ENCODE peak calls at places on chromosomes 12 and 14, in four cellular contexts. One of them, this sample, is unnamed.

GRCh38 chr12:65925626-65926025 is 101.3 kb downstream of the HMGA2 start:
- DNase-seq in HuH-7.5: no peak
- DNase-seq in T-cell: no peak
- DNase-seq in stimulated activated CD4-positive, alpha-beta T cell treated with anti-CD3 and anti-CD28 coated beads, TNF-alpha, amount 100 ng/mL, for 1 hour: no peak
- DNase-seq in this sample: no peak

GRCh38 chr12:58629376-58629775 is 290.9 kb downstream of the LRIG3 start:
- DNase-seq in HuH-7.5: no peak
- DNase-seq in T-cell: no peak
- DNase-seq in stimulated activated CD4-positive, alpha-beta T cell treated with anti-CD3 and anti-CD28 coated beads, TNF-alpha, amount 100 ng/mL, for 1 hour: no peak
- DNase-seq in this sample: peak; percentile 3

GRCh38 chr12:16583991-16584745 is 21.8 kb downstream of the LMO3 start:
- DNase-seq in HuH-7.5: no peak
- DNase-seq in T-cell: no peak
- DNase-seq in stimulated activated CD4-positive, alpha-beta T cell treated with anti-CD3 and anti-CD28 coated beads, TNF-alpha, amount 100 ng/mL, for 1 hour: no peak
- DNase-seq in this sample: peak; percentile 5

GRCh38 chr14:68786491-68787234 is 6.2 kb downstream of the ZFP36L1 start:
- DNase-seq in HuH-7.5: no peak
- DNase-seq in T-cell: no peak
- DNase-seq in stimulated activated CD4-positive, alpha-beta T cell treated with anti-CD3 and anti-CD28 coated beads, TNF-alpha, amount 100 ng/mL, for 1 hour: no peak
- DNase-seq in this sample: peak; percentile 86

GRCh38 chr14:102212356-102212755 is 72.7 kb downstream of the WDR20 start:
- DNase-seq in HuH-7.5: no peak
- DNase-seq in T-cell: no peak
- DNase-seq in stimulated activated CD4-positive, alpha-beta T cell treated with anti-CD3 and anti-CD28 coated beads, TNF-alpha, amount 100 ng/mL, for 1 hour: no peak
- DNase-seq in this sample: no peak

GRCh38 chr14:58501214-58501816 is 73.8 kb downstream of the KIAA0586 start:
- DNase-seq in HuH-7.5: peak; percentile 18
- DNase-seq in T-cell: no peak
- DNase-seq in stimulated activated CD4-positive, alpha-beta T cell treated with anti-CD3 and anti-CD28 coated beads, TNF-alpha, amount 100 ng/mL, for 1 hour: no peak
- DNase-seq in this sample: peak; percentile 76

GRCh38 chr12:22874151-22874550 is 249.2 kb downstream of the ETNK1 start:
- DNase-seq in HuH-7.5: no peak
- DNase-seq in T-cell: no peak
- DNase-seq in stimulated activated CD4-positive, alpha-beta T cell treated with anti-CD3 and anti-CD28 coated beads, TNF-alpha, amount 100 ng/mL, for 1 hour: no peak
- DNase-seq in this sample: no peak

GRCh38 chr12:122078141-122079037 is at the start of gene MLXIP:
- DNase-seq in HuH-7.5: peak; percentile 87
- DNase-seq in T-cell: peak; percentile 78
- DNase-seq in stimulated activated CD4-positive, alpha-beta T cell treated with anti-CD3 and anti-CD28 coated beads, TNF-alpha, amount 100 ng/mL, for 1 hour: peak; percentile 85
- DNase-seq in this sample: peak; percentile 94

GRCh38 chr12:62215506-62215905 is 44.7 kb upstream of the USP15 start:
- DNase-seq in HuH-7.5: no peak
- DNase-seq in T-cell: no peak
- DNase-seq in stimulated activated CD4-positive, alpha-beta T cell treated with anti-CD3 and anti-CD28 coated beads, TNF-alpha, amount 100 ng/mL, for 1 hour: no peak
- DNase-seq in this sample: no peak

GRCh38 chr14:56224179-56224578 is 106.0 kb downstream of the PELI2 start:
- DNase-seq in HuH-7.5: no peak
- DNase-seq in T-cell: no peak
- DNase-seq in stimulated activated CD4-positive, alpha-beta T cell treated with anti-CD3 and anti-CD28 coated beads, TNF-alpha, amount 100 ng/mL, for 1 hour: no peak
- DNase-seq in this sample: no peak

GRCh38 chr12:12561305-12562015 is 1.2 kb downstream of the DUSP16 start:
- DNase-seq in HuH-7.5: no peak
- DNase-seq in T-cell: peak; percentile 61
- DNase-seq in stimulated activated CD4-positive, alpha-beta T cell treated with anti-CD3 and anti-CD28 coated beads, TNF-alpha, amount 100 ng/mL, for 1 hour: peak; percentile 32
- DNase-seq in this sample: peak; percentile 74

GRCh38 chr14:96245710-96246534 is 10.1 kb upstream of the BDKRB1 start:
- DNase-seq in HuH-7.5: no peak
- DNase-seq in T-cell: no peak
- DNase-seq in stimulated activated CD4-positive, alpha-beta T cell treated with anti-CD3 and anti-CD28 coated beads, TNF-alpha, amount 100 ng/mL, for 1 hour: no peak
- DNase-seq in this sample: peak; percentile 97

GRCh38 chr12:77357654-77358053 is 292.3 kb upstream of the E2F7 start:
- DNase-seq in HuH-7.5: no peak
- DNase-seq in T-cell: no peak
- DNase-seq in stimulated activated CD4-positive, alpha-beta T cell treated with anti-CD3 and anti-CD28 coated beads, TNF-alpha, amount 100 ng/mL, for 1 hour: no peak
- DNase-seq in this sample: no peak

GRCh38 chr14:105974902-105975301 is 448.5 kb downstream of the TMEM121 start:
- DNase-seq in HuH-7.5: peak; percentile 3
- DNase-seq in T-cell: peak; percentile 47
- DNase-seq in stimulated activated CD4-positive, alpha-beta T cell treated with anti-CD3 and anti-CD28 coated beads, TNF-alpha, amount 100 ng/mL, for 1 hour: peak; percentile 42
- DNase-seq in this sample: no peak

GRCh38 chr14:37889087-37889486 is 293.7 kb downstream of the TTC6 start:
- DNase-seq in HuH-7.5: no peak
- DNase-seq in T-cell: no peak
- DNase-seq in stimulated activated CD4-positive, alpha-beta T cell treated with anti-CD3 and anti-CD28 coated beads, TNF-alpha, amount 100 ng/mL, for 1 hour: no peak
- DNase-seq in this sample: no peak

GRCh38 chr14:61923348-61923747 is 161.1 kb downstream of the SNAPC1 start:
- DNase-seq in HuH-7.5: no peak
- DNase-seq in T-cell: no peak
- DNase-seq in stimulated activated CD4-positive, alpha-beta T cell treated with anti-CD3 and anti-CD28 coated beads, TNF-alpha, amount 100 ng/mL, for 1 hour: no peak
- DNase-seq in this sample: peak; percentile 21

GRCh38 chr12:9793774-9794395 is 33.2 kb upstream of the CD69 start:
- DNase-seq in HuH-7.5: no peak
- DNase-seq in T-cell: no peak
- DNase-seq in stimulated activated CD4-positive, alpha-beta T cell treated with anti-CD3 and anti-CD28 coated beads, TNF-alpha, amount 100 ng/mL, for 1 hour: no peak
- DNase-seq in this sample: no peak

This sample was measured in mesenchymal stem cell.